ENCODE peak calls at places on chromosomes 4 and X, in five cellular contexts. W, T, H, R and E are unnamed samples.

GRCh38 chrX:14095702-14096101 is 66.0 kb upstream of the GEMIN8 start:
- DNase-seq in R (peak), T (no peak), H (peak), W (peak), E (peak)

GRCh38 chr4:57631147-57631546 is 521.0 kb upstream of the IGFBP7 start:
- DNase-seq in H (no peak), W (no peak), R (no peak), T (no peak), E (no peak)

GRCh38 chrX:97639526-97639925 is 755.8 kb downstream of the RPA4 start:
- DNase-seq in H (no peak), W (no peak), R (peak), T (no peak), E (no peak)

GRCh38 chr4:112664611-112665010 is 27.7 kb downstream of the LARP7 start:
- DNase-seq in H (no peak), T (no peak), R (no peak), W (peak), E (no peak)

GRCh38 chrX:11073411-11073810 is 37.7 kb upstream of the HCCS start:
- DNase-seq in T (no peak), W (no peak), H (no peak), R (no peak), E (no peak)

GRCh38 chrX:8971116-8971515 is 62.8 kb downstream of the FAM9B start:
- DNase-seq in T (no peak), R (no peak), H (no peak), W (peak), E (no peak)

GRCh38 chrX:39576081-39576701 is 521.6 kb downstream of the BCOR start:
- DNase-seq in T (no peak), R (no peak), H (no peak), W (no peak), E (no peak)

GRCh38 chr4:169774466-169775445 is 17.0 kb upstream of the HPF1 start:
- DNase-seq in W (no peak), T (no peak), H (peak), R (no peak), E (peak)

GRCh38 chrX:117771384-117771783 is 345.2 kb downstream of the KLHL13 start:
- DNase-seq in H (no peak), R (no peak), T (no peak), W (no peak), E (no peak)

GRCh38 chr4:152935138-152935537 is 985 bp upstream of the FHDC1 start:
- DNase-seq in T (no peak), R (no peak), H (no peak), W (no peak), E (no peak)

GRCh38 chrX:4674028-4674782 is 960.8 kb upstream of the PRKX start:
- DNase-seq in T (no peak), H (no peak), W (no peak), R (no peak), E (no peak)

GRCh38 chrX:42247241-42247640 is 323.9 kb upstream of the CASK start:
- DNase-seq in W (peak), R (no peak), T (no peak), H (no peak), E (no peak)